ENCODE peak calls at places on chromosomes 7 and 10, in nine cellular contexts. One of them, this sample, is unnamed.

GRCh38 chr10:102677736-102678354 is 33.6 kb downstream of the TRIM8 start:
- DNase-seq in fibroblast of the aortic adventitia: no peak
- DNase-seq in PC-9: no peak
- DNase-seq in Panc1: no peak
- DNase-seq in GM10248: no peak
- DNase-seq in spleen: no peak
- DNase-seq in tibial artery: no peak
- DNase-seq in AG04450: no peak
- DNase-seq in GM06990: no peak
- DNase-seq in this sample: no peak

GRCh38 chr10:50322075-50322474 is 70.8 kb upstream of the ASAH2 start:
- DNase-seq in fibroblast of the aortic adventitia: peak
- DNase-seq in PC-9: no peak
- DNase-seq in Panc1: no peak
- DNase-seq in GM10248: no peak
- DNase-seq in spleen: no peak
- DNase-seq in tibial artery: no peak
- DNase-seq in AG04450: no peak
- DNase-seq in GM06990: no peak
- DNase-seq in this sample: peak

GRCh38 chr7:13551503-13551902 is 438.0 kb downstream of the ETV1 start:
- DNase-seq in fibroblast of the aortic adventitia: no peak
- DNase-seq in PC-9: no peak
- DNase-seq in Panc1: no peak
- DNase-seq in GM10248: no peak
- DNase-seq in spleen: no peak
- DNase-seq in tibial artery: no peak
- DNase-seq in AG04450: no peak
- DNase-seq in GM06990: no peak
- DNase-seq in this sample: no peak

GRCh38 chr10:122286872-122287271 is 15.8 kb downstream of the BTBD16 start:
- DNase-seq in fibroblast of the aortic adventitia: peak
- DNase-seq in PC-9: peak
- DNase-seq in Panc1: no peak
- DNase-seq in GM10248: no peak
- DNase-seq in spleen: no peak
- DNase-seq in tibial artery: no peak
- DNase-seq in AG04450: peak
- DNase-seq in GM06990: no peak
- DNase-seq in this sample: peak

GRCh38 chr10:113493195-113493594 is 59.7 kb upstream of the HABP2 start:
- DNase-seq in fibroblast of the aortic adventitia: no peak
- DNase-seq in PC-9: no peak
- DNase-seq in Panc1: no peak
- DNase-seq in GM10248: no peak
- DNase-seq in spleen: no peak
- DNase-seq in tibial artery: peak
- DNase-seq in AG04450: no peak
- DNase-seq in GM06990: no peak
- DNase-seq in this sample: no peak

GRCh38 chr7:6430974-6431373 is 16.8 kb downstream of the DAGLB start:
- DNase-seq in fibroblast of the aortic adventitia: no peak
- DNase-seq in PC-9: no peak
- DNase-seq in Panc1: no peak
- DNase-seq in GM10248: no peak
- DNase-seq in spleen: no peak
- DNase-seq in tibial artery: no peak
- DNase-seq in AG04450: no peak
- DNase-seq in GM06990: no peak
- DNase-seq in this sample: no peak

GRCh38 chr7:5591547-5591899 is 167.9 kb upstream of the TNRC18 start:
- DNase-seq in fibroblast of the aortic adventitia: peak
- DNase-seq in PC-9: peak
- DNase-seq in Panc1: no peak
- DNase-seq in GM10248: no peak
- DNase-seq in spleen: no peak
- DNase-seq in tibial artery: no peak
- DNase-seq in AG04450: peak
- DNase-seq in GM06990: no peak
- DNase-seq in this sample: peak

GRCh38 chr10:109988231-109988630 is 19.6 kb upstream of the ADD3 start:
- DNase-seq in fibroblast of the aortic adventitia: no peak
- DNase-seq in PC-9: no peak
- DNase-seq in Panc1: no peak
- DNase-seq in GM10248: no peak
- DNase-seq in spleen: no peak
- DNase-seq in tibial artery: no peak
- DNase-seq in AG04450: no peak
- DNase-seq in GM06990: no peak
- DNase-seq in this sample: no peak

GRCh38 chr7:35384761-35385700 is 131.1 kb upstream of the TBX20 start:
- DNase-seq in fibroblast of the aortic adventitia: no peak
- DNase-seq in PC-9: no peak
- DNase-seq in Panc1: no peak
- DNase-seq in GM10248: no peak
- DNase-seq in spleen: no peak
- DNase-seq in tibial artery: no peak
- DNase-seq in AG04450: no peak
- DNase-seq in GM06990: no peak
- DNase-seq in this sample: no peak

GRCh38 chr10:43038783-43039628 is 37.9 kb upstream of the RET start:
- DNase-seq in fibroblast of the aortic adventitia: no peak
- DNase-seq in PC-9: no peak
- DNase-seq in Panc1: no peak
- DNase-seq in GM10248: no peak
- DNase-seq in spleen: no peak
- DNase-seq in tibial artery: no peak
- DNase-seq in AG04450: no peak
- DNase-seq in GM06990: no peak
- DNase-seq in this sample: no peak

GRCh38 chr10:53469383-53469782 is 696.8 kb upstream of the MBL2 start:
- DNase-seq in fibroblast of the aortic adventitia: no peak
- DNase-seq in PC-9: no peak
- DNase-seq in Panc1: no peak
- DNase-seq in GM10248: no peak
- DNase-seq in spleen: no peak
- DNase-seq in tibial artery: no peak
- DNase-seq in AG04450: no peak
- DNase-seq in GM06990: no peak
- DNase-seq in this sample: no peak

GRCh38 chr10:132062181-132062515 is 3.6 kb upstream of the JAKMIP3 start:
- DNase-seq in fibroblast of the aortic adventitia: no peak
- DNase-seq in PC-9: no peak
- DNase-seq in Panc1: no peak
- DNase-seq in GM10248: no peak
- DNase-seq in spleen: no peak
- DNase-seq in tibial artery: no peak
- DNase-seq in AG04450: no peak
- DNase-seq in GM06990: no peak
- DNase-seq in this sample: no peak

GRCh38 chr10:30036341-30036740 is 23.0 kb downstream of the JCAD start:
- DNase-seq in fibroblast of the aortic adventitia: peak
- DNase-seq in PC-9: no peak
- DNase-seq in Panc1: no peak
- DNase-seq in GM10248: no peak
- DNase-seq in spleen: no peak
- DNase-seq in tibial artery: no peak
- DNase-seq in AG04450: no peak
- DNase-seq in GM06990: no peak
- DNase-seq in this sample: peak

GRCh38 chr7:36916116-36916515 is 191.8 kb upstream of the AOAH start:
- DNase-seq in fibroblast of the aortic adventitia: no peak
- DNase-seq in PC-9: no peak
- DNase-seq in Panc1: no peak
- DNase-seq in GM10248: no peak
- DNase-seq in spleen: no peak
- DNase-seq in tibial artery: no peak
- DNase-seq in AG04450: no peak
- DNase-seq in GM06990: no peak
- DNase-seq in this sample: no peak

GRCh38 chr7:100745184-100745583 is 11.8 kb downstream of the ZAN start:
- DNase-seq in fibroblast of the aortic adventitia: peak
- DNase-seq in PC-9: no peak
- DNase-seq in Panc1: no peak
- DNase-seq in GM10248: peak
- DNase-seq in spleen: peak
- DNase-seq in tibial artery: peak
- DNase-seq in AG04450: no peak
- DNase-seq in GM06990: peak
- DNase-seq in this sample: peak

GRCh38 chr7:45888185-45888992 is at the start of gene IGFBP1:
- DNase-seq in fibroblast of the aortic adventitia: no peak
- DNase-seq in PC-9: peak
- DNase-seq in Panc1: no peak
- DNase-seq in GM10248: no peak
- DNase-seq in spleen: no peak
- DNase-seq in tibial artery: no peak
- DNase-seq in AG04450: no peak
- DNase-seq in GM06990: no peak
- DNase-seq in this sample: no peak

DNA sequence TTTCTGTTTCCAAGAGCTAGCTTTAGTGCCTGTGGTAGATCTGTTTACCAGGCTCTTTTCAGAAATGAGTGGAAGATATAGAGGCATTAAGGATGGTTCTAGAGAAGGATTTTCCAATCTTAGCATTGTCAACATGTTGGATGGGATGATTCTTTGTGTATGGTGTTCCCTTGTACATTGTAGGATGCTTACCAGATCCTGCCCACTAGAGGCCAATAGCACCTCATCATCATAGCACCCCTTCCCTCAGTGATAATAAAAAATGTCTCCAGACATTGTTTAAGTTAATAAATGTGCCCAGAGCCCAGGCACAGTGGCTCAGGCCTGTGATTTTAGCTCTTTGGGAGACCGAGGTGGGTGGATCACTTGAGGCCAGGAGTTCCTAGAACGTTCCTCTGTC is 121.2 kb downstream of the ANKRD30A start:
- DNase-seq in fibroblast of the aortic adventitia: no peak
- DNase-seq in PC-9: no peak
- DNase-seq in Panc1: no peak
- DNase-seq in GM10248: no peak
- DNase-seq in spleen: no peak
- DNase-seq in tibial artery: no peak
- DNase-seq in AG04450: no peak
- DNase-seq in GM06990: no peak
- DNase-seq in this sample: no peak
- TF ChIP-seq CTCF in fibroblast of the aortic adventitia: no peak
- TF ChIP-seq CTCF in PC-9: no peak
- TF ChIP-seq CTCF in Panc1: no peak
- TF ChIP-seq CTCF in GM10248: no peak
- TF ChIP-seq CTCF in spleen: no peak
- TF ChIP-seq CTCF in tibial artery: no peak
- TF ChIP-seq CTCF in AG04450: no peak
- TF ChIP-seq CTCF in GM06990: no peak
- TF ChIP-seq CTCF in this sample: no peak

GRCh38 chr10:112446855-112447691 is at the start of the genes VTI1A and ZDHHC6:
- DNase-seq in fibroblast of the aortic adventitia: peak
- DNase-seq in PC-9: peak
- DNase-seq in Panc1: peak
- DNase-seq in GM10248: peak
- DNase-seq in spleen: peak
- DNase-seq in tibial artery: peak
- DNase-seq in AG04450: peak
- DNase-seq in GM06990: peak
- DNase-seq in this sample: peak
- TF ChIP-seq CTCF in fibroblast of the aortic adventitia: peak
- TF ChIP-seq CTCF in PC-9: no peak
- TF ChIP-seq CTCF in Panc1: peak
- TF ChIP-seq CTCF in GM10248: no peak
- TF ChIP-seq CTCF in spleen: peak
- TF ChIP-seq CTCF in tibial artery: no peak
- TF ChIP-seq CTCF in AG04450: peak
- TF ChIP-seq CTCF in GM06990: peak
- TF ChIP-seq CTCF in this sample: peak

DNA sequence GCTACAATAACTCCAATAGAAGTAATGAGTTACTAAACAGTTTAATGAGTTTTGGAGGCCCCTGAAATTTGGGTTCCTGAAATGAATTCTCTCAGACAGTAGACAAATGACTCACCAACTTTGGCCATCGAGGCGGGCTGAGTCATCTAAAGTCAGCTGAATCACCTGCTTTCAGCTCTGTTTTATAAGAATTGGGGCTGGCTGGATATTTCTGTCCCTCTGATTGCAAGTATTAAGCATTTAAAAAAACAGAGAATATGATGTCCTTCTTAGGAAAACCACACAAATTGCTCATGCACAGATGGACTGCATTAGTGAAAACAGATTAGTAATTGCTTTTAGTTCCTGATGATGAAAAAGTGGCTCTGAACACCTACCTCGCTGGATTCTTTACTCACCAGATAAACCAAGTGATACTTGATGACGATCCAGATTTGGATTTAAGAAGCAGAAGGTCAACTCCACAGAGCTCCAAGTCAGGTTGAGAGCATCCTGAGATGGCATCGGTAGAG is 59.1 kb downstream of the ZNF365 start:
- DNase-seq in fibroblast of the aortic adventitia: peak
- DNase-seq in PC-9: peak
- DNase-seq in Panc1: peak
- DNase-seq in GM10248: peak
- DNase-seq in spleen: no peak
- DNase-seq in tibial artery: peak
- DNase-seq in AG04450: peak
- DNase-seq in GM06990: no peak
- DNase-seq in this sample: peak
- TF ChIP-seq CTCF in fibroblast of the aortic adventitia: no peak
- TF ChIP-seq CTCF in PC-9: no peak
- TF ChIP-seq CTCF in Panc1: no peak
- TF ChIP-seq CTCF in GM10248: no peak
- TF ChIP-seq CTCF in spleen: no peak
- TF ChIP-seq CTCF in tibial artery: no peak
- TF ChIP-seq CTCF in AG04450: no peak
- TF ChIP-seq CTCF in GM06990: no peak
- TF ChIP-seq CTCF in this sample: no peak

DNA sequence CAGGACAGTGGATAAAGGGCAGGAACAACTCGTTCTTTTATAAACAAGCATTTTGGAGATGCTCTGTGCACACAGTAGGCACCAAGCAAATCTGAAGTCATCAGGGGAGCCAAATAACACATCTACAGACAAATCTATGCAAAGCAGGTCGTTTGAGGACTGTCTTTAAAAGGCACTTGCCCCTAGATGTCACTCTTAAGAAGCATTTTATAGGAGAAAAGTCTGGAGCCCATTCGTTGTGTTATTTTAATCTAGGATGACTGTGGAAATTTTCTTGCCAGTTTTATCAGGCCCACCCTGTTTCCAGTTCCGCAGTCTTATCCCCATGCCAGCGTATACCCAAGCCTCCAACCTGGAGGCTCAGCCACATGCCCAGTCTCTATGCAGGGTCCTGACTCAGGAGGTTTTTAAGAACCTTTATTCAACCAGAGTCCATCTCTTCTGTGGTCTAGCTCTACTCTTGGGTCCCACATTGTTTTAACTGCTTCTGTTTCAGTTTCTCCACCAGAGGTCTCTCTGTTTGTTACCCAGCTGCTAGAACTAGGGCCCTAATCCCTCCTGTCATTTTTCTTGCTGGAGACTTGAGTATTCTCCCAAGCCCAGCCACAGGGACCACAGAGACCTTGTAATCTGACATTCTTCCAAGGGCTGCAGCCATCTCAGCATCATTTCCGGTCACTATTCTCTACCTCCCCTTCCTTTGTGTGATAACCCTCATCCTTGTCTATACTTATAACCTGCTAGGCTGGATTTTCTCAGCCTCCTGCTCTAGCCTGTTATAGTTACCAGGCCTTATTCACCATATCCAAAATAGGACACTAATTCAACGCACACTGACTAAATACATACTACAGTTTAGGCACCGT is 26.7 kb downstream of the PIK3CG start:
- DNase-seq in fibroblast of the aortic adventitia: no peak
- DNase-seq in PC-9: no peak
- DNase-seq in Panc1: no peak
- DNase-seq in GM10248: no peak
- DNase-seq in spleen: no peak
- DNase-seq in tibial artery: no peak
- DNase-seq in AG04450: no peak
- DNase-seq in GM06990: no peak
- DNase-seq in this sample: no peak
- TF ChIP-seq CTCF in fibroblast of the aortic adventitia: peak
- TF ChIP-seq CTCF in PC-9: no peak
- TF ChIP-seq CTCF in Panc1: no peak
- TF ChIP-seq CTCF in GM10248: no peak
- TF ChIP-seq CTCF in spleen: no peak
- TF ChIP-seq CTCF in tibial artery: no peak
- TF ChIP-seq CTCF in AG04450: no peak
- TF ChIP-seq CTCF in GM06990: peak
- TF ChIP-seq CTCF in this sample: no peak